ENCODE peak calls at places on chromosomes 12 and 14, in five cellular contexts. K is upper lobe of right lung, H is brain microvascular endothelial cell, C is fibroblast of lung, X is sigmoid colon. S is an unnamed sample.
A peak's percentile ranks its signal among the peaks of the same experiment; 100 is the strongest.

GRCh38 chr12:49616533-49617219 is 6.7 kb upstream of the PRPF40B start:
- DNase-seq in H (no peak), C (no peak), K (no peak), X (no peak), S (no peak)

GRCh38 chr14:48690349-48690748 is 895.8 kb downstream of the RPS29 start:
- DNase-seq in H (no peak), C (no peak), K (no peak), X (no peak), S (no peak)

GRCh38 chr12:20383612-20384011 is 15.3 kb downstream of the PDE3A start:
- DNase-seq in C (no peak), K (no peak), H (no peak), X (no peak), S (no peak)

GRCh38 chr14:64765740-64766302 is 61.6 kb downstream of the PLEKHG3 start:
- DNase-seq in H (no peak), K (no peak), X (no peak), C (no peak), S (no peak)

GRCh38 chr14:76653875-76654572 is 107.2 kb upstream of the VASH1 start:
- DNase-seq in K (no peak), H (no peak), C (no peak), X (no peak), S (no peak)

GRCh38 chr12:105954891-105955607 is 183.7 kb downstream of the NUAK1 start:
- DNase-seq in H (no peak), X (no peak), C (peak; percentile 16), K (no peak), S (no peak)

GRCh38 chr14:75453817-75454434 is 26.1 kb downstream of the JDP2 start:
- DNase-seq in X (no peak), C (no peak), H (no peak), K (no peak), S (no peak)

GRCh38 chr12:116159175-116159574 is 118.3 kb downstream of the MED13L start:
- DNase-seq in H (peak; percentile 62), C (peak; percentile 88), X (no peak), K (no peak), S (peak; percentile 83)

GRCh38 chr14:81312289-81312876 is 87.7 kb downstream of the STON2 start:
- DNase-seq in C (no peak), H (no peak), K (no peak), X (no peak), S (no peak)

GRCh38 chr14:80587096-80587724 is 354.3 kb downstream of the CEP128 start:
- DNase-seq in H (peak; percentile 55), C (peak; percentile 69), X (no peak), K (no peak), S (peak; percentile 63)

GRCh38 chr14:30270200-30271161 is 288.5 kb upstream of the G2E3 start:
- DNase-seq in K (peak; percentile 86), C (peak; percentile 87), X (peak; percentile 87), H (peak; percentile 79), S (peak; percentile 83)

GRCh38 chr14:93834739-93835383 is 46.6 kb upstream of the PRIMA1 start:
- DNase-seq in X (no peak), C (no peak), H (no peak), K (no peak), S (no peak)

GRCh38 chr14:67265131-67265530 is 23.9 kb downstream of the PALS1 start:
- DNase-seq in H (peak; percentile 40), C (peak; percentile 26), K (no peak), X (no peak), S (peak; percentile 54)

GRCh38 chr12:96106137-96106536 is 70.8 kb upstream of the LTA4H start:
- DNase-seq in K (no peak), H (no peak), X (no peak), C (no peak), S (no peak)

GRCh38 chr14:100671906-100672305 is 54.8 kb upstream of the DLK1 start:
- DNase-seq in H (no peak), K (no peak), C (no peak), X (no peak), S (no peak)

GRCh38 chr12:131055093-131055465 is 101.4 kb downstream of the ADGRD1 start:
- DNase-seq in K (no peak), C (no peak), X (peak; percentile 20), H (no peak), S (no peak)

GRCh38 chr12:110922652-110923051 is 2.3 kb upstream of the MYL2 start:
- DNase-seq in H (no peak), X (no peak), C (no peak), K (no peak), S (no peak)

GRCh38 chr12:83690465-83690864 is 1003.8 kb downstream of the TMTC2 start:
- DNase-seq in C (no peak), K (no peak), X (no peak), H (no peak), S (no peak)

GRCh38 chr14:32129124-32129523 is 52.0 kb downstream of the ARHGAP5 start:
- DNase-seq in H (no peak), C (peak; percentile 25), X (no peak), K (no peak), S (peak; percentile 70)

GRCh38 chr12:57096099-57096572 is 7.2 kb downstream of the NAB2 start:
- DNase-seq in X (no peak), H (no peak), C (no peak), K (no peak), S (no peak)

GRCh38 chr14:104735830-104736642 is 12.0 kb downstream of the ADSS1 start:
- DNase-seq in H (peak; percentile 36), C (peak; percentile 85), X (peak; percentile 92), K (peak; percentile 90), S (no peak)

GRCh38 chr12:109482894-109483293 is 5.5 kb downstream of the UBE3B start:
- DNase-seq in C (no peak), X (no peak), K (no peak), H (no peak), S (no peak)

GRCh38 chr14:104298458-104298857 is 160.1 kb downstream of the KIF26A start:
- DNase-seq in K (no peak), H (no peak), C (no peak), X (peak; percentile 22), S (no peak)

GRCh38 chr12:123076604-123077297 is 74.1 kb downstream of the PITPNM2 start:
- DNase-seq in H (peak; percentile 6), C (no peak), K (peak; percentile 46), X (no peak), S (no peak)

GRCh38 chr14:92540472-92541048 is 27.0 kb downstream of the RIN3 start:
- DNase-seq in K (peak; percentile 86), H (peak; percentile 99), C (peak; percentile 100), X (peak; percentile 98), S (peak; percentile 99)

GRCh38 chr12:66280573-66280972 is 21.7 kb upstream of the HELB start:
- DNase-seq in K (no peak), H (no peak), C (no peak), X (no peak), S (no peak)

GRCh38 chr12:110807640-110808039 is 39.1 kb upstream of the CCDC63 start:
- DNase-seq in K (no peak), C (no peak), H (no peak), X (no peak), S (no peak)

GRCh38 chr14:54435500-54435981 is 5.6 kb downstream of the CNIH1 start:
- DNase-seq in C (peak; percentile 57), K (no peak), H (peak; percentile 53), X (no peak), S (peak; percentile 50)

GRCh38 chr12:132402831-132403416 is 73.5 kb upstream of the GALNT9 start:
- DNase-seq in H (no peak), C (no peak), K (no peak), X (peak; percentile 49), S (no peak)

GRCh38 chr12:2959194-2959507 is at the start of gene TEAD4:
- DNase-seq in X (peak; percentile 74), H (peak; percentile 54), K (peak; percentile 91), C (peak; percentile 56), S (peak; percentile 74)

GRCh38 chr14:96368534-96368933 is 5.2 kb downstream of the GSKIP start:
- DNase-seq in X (no peak), K (no peak), H (no peak), C (no peak), S (no peak)

GRCh38 chr14:89902876-89903275 is 51.7 kb downstream of the EFCAB11 start:
- DNase-seq in K (no peak), C (no peak), X (no peak), H (no peak), S (no peak)
- H3K4me3 ChIP-seq in K (no peak overlapping the region), C (no peak overlapping the region), X (no peak overlapping the region), H (no peak overlapping the region), S (no peak overlapping the region)

GRCh38 chr12:14901228-14901562 is 15.5 kb upstream of the MGP start:
- DNase-seq in K (no peak), X (peak; percentile 75), H (no peak), C (no peak), S (no peak)
- TF ChIP-seq CTCF in K (no peak), X (no peak), H (peak; percentile 7), C (no peak), S (no peak)

GRCh38 chr12:749871-750270 is 2.5 kb upstream of the WNK1 start:
- DNase-seq in X (no peak), C (no peak), K (no peak), H (no peak), S (no peak)

GRCh38 chr12:752673-753400 is 458 bp downstream of the WNK1 start:
- DNase-seq in H (peak; percentile 18), K (peak; percentile 89), C (peak; percentile 48), X (no peak), S (peak; percentile 48)

GRCh38 chr12:751828-752672 is at the start of gene WNK1:
- DNase-seq in K (peak; percentile 98), C (peak; percentile 100), H (peak; percentile 99), X (peak; percentile 98), S (peak; percentile 99)

GRCh38 chr12:751192-751827 is 1.1 kb upstream of the WNK1 start:
- DNase-seq in C (peak; percentile 96), K (peak; percentile 94), H (peak; percentile 94), X (peak; percentile 96), S (peak; percentile 97)

DNA sequence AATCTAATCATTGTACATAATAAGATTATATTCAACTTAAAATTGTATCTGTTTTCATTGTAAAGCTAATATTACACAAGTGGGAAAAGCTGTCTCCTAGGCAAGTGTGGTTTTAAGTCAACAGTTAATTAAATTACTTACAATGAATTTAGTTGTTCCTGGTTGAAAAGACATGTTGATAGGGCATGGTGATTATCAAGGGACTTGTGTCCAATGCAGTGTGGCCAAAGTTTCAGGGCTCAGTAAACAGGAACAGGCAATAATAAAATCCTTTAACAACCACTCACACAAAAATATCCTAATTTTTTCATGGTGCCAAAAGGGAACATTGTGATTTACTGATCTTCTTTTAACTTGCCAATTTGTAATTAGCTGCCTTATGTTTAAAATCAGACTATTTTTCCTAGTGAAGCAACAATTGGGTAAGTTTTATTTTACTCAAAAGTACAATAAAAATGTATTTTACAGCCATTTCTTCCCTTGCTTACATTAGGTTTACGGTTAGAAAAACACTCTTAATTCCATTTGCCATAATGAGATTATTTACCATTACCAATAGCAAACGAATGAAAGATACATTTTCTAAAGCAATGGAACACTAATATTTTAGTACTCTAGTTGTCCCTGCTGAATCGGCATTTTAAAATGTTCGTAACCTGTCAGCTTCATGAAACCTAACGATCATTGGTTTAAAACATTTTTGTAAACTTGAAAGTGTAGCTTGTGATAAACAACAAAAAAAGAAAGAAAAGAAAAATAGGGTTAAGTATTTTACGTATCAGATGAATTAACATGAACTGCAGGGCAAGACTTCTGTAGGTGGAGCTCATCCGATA is 1.8 kb upstream of the WNK1 start:
- DNase-seq in K (no peak), C (no peak), X (no peak), H (no peak), S (no peak)
- H3K4me3 ChIP-seq in K (peak overlapping the region; percentile 74), C (peak overlapping the region; percentile 52), X (peak overlapping the region; percentile 94), H (peak overlapping the region; percentile 44), S (peak overlapping the region; percentile 44)

GRCh38 chr14:28143340-28143739 is 623.2 kb upstream of the FOXG1 start:
- DNase-seq in C (no peak), K (no peak), H (no peak), X (no peak), S (no peak)

GRCh38 chr14:28141662-28142061 is 624.9 kb upstream of the FOXG1 start:
- DNase-seq in K (no peak), C (no peak), H (no peak), X (no peak), S (no peak)

GRCh38 chr14:28142400-28143015 is 624.1 kb upstream of the FOXG1 start:
- DNase-seq in K (no peak), H (no peak), X (no peak), C (peak; percentile 1), S (peak; percentile 54)
- TF ChIP-seq CTCF in K (no peak), H (peak; percentile 34), X (no peak), C (no peak), S (peak; percentile 61)

S was measured in astrocyte of the spinal cord.